ENCODE peak calls at places on chromosome X, in seven cellular contexts. X is A549, B is adrenal gland, Q is PC-3, F is cardiac fibroblast, P is tibial artery, R is bronchial epithelial cell. E is an unnamed sample.

GRCh38 chrX:41559662-41560061 is 112.5 kb downstream of the NYX start:
- DNase-seq in X (no peak), B (no peak), Q (no peak), F (peak), P (no peak), R (no peak), E (no peak)

GRCh38 chrX:46447384-46447783 is 97.8 kb downstream of the ZNF674 start:
- DNase-seq in X (no peak), B (no peak), Q (peak), F (peak), P (no peak), R (peak), E (no peak)

GRCh38 chrX:153864561-153865320 is 21.2 kb downstream of the L1CAM start:
- DNase-seq in X (no peak), B (no peak), Q (no peak), F (no peak), P (no peak), R (no peak), E (no peak)

GRCh38 chrX:122626871-122627270 is 557.2 kb upstream of the GRIA3 start:
- DNase-seq in X (no peak), B (no peak), Q (peak), F (no peak), P (no peak), R (peak), E (no peak)

GRCh38 chrX:64204701-64205440 is 637 bp downstream of the AMER1 start:
- DNase-seq in X (no peak), B (peak), Q (peak), F (peak), P (peak), R (peak), E (peak)

GRCh38 chrX:123254457-123254856 is 70.4 kb downstream of the GRIA3 start:
- DNase-seq in X (no peak), B (no peak), Q (no peak), F (no peak), P (no peak), R (no peak), E (no peak)

GRCh38 chrX:151359931-151360871 is 36.8 kb upstream of the VMA21 start:
- DNase-seq in X (no peak), B (peak), Q (peak), F (peak), P (no peak), R (peak), E (peak)

GRCh38 chrX:35104626-35105025 is 162.0 kb downstream of the FAM47B start:
- DNase-seq in X (no peak), B (no peak), Q (no peak), F (no peak), P (no peak), R (no peak), E (no peak)

DNA sequence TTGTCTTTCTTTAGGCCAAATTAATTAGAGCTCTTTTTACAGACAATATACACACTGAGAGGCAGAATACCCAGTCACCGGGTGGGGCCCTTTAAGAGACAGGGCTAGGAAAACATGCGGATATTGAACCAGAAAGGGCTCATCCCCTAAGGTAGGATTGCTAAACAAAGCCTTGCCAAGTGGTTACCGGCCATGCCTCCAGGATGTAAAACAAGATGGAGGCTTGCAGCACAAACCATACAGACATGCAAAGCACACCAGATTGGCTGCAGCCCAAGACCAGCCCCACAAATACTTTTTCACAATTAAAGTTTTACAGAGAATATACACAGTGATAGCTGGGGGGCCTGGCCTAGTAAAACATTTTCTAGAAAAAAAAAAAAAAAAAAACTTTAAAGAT is 210.0 kb downstream of the KLHL4 start:
- DNase-seq in X (no peak), B (no peak), Q (no peak), F (no peak), P (no peak), R (no peak), E (no peak)
- TF ChIP-seq CTCF in X (no peak), B (no peak), Q (no peak), F (no peak), P (no peak), R (no peak), E (no peak)

DNA sequence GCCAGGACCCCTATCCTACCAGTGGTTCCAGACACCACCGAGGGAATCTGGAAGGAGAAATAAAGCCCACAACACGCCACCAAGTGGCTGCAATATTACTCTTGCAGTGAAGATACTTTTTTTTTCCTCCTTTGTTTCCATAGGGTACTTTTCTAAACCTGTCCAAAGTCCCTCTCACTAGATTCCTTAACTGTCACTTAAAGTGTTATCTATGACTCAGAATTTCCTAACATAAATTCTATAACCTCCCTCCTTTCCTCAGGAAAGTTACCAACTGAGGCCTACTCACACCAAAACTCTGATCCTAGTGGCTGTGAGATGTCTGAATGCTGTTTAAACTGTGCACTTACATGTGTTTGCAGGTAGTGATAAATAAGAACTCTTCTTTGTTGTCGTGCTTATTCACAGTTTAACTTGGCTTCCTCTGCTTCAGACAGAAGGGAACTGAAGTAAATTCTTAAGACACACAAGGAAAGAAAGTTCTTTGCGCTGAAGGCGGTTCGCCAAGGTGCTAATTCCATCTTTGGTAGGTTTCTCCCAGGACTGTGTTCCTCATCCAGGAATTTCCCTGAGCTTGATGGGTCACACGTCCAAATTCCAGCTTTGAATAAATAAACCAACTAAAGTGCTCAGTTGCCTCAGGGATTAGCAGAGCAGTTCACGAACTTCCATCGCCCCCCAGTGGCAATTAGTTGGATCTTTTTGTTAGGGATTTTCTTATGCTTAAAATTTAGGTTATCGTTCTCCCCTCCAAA is 10.7 kb upstream of the HCCS start:
- DNase-seq in X (peak), B (no peak), Q (peak), F (peak), P (no peak), R (peak), E (no peak)
- TF ChIP-seq CTCF in X (peak), B (peak), Q (peak), F (peak), P (peak), R (peak), E (no peak)

DNA sequence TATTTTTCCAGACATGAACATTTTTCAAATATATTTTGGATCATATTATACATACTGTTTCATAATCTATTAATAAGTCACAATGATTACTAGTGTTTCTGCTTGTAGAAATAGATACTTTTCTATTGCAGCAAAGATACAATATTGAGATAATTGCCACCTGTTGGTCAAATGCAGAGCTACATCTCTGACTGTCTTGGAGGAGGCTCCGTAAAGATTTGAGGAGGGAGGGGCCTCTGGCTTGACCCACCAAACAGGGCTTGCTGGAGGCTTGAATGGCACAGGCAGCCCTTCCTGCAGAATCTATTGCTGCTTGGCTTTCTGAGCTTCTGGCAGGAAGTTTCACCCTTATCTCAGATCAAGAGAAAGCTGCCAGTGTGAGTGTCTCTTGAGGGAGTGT is 99.3 kb upstream of the ARMCX2 start:
- DNase-seq in X (peak), B (peak), Q (peak), F (peak), P (peak), R (peak), E (no peak)
- TF ChIP-seq CTCF in X (peak), B (peak), Q (peak), F (peak), P (peak), R (peak), E (peak)

GRCh38 chrX:131869182-131869581 is 153.9 kb upstream of the STK26 start:
- DNase-seq in X (no peak), B (no peak), Q (no peak), F (no peak), P (no peak), R (no peak), E (no peak)
- TF ChIP-seq CTCF in X (no peak), B (no peak), Q (no peak), F (no peak), P (no peak), R (no peak), E (no peak)

DNA sequence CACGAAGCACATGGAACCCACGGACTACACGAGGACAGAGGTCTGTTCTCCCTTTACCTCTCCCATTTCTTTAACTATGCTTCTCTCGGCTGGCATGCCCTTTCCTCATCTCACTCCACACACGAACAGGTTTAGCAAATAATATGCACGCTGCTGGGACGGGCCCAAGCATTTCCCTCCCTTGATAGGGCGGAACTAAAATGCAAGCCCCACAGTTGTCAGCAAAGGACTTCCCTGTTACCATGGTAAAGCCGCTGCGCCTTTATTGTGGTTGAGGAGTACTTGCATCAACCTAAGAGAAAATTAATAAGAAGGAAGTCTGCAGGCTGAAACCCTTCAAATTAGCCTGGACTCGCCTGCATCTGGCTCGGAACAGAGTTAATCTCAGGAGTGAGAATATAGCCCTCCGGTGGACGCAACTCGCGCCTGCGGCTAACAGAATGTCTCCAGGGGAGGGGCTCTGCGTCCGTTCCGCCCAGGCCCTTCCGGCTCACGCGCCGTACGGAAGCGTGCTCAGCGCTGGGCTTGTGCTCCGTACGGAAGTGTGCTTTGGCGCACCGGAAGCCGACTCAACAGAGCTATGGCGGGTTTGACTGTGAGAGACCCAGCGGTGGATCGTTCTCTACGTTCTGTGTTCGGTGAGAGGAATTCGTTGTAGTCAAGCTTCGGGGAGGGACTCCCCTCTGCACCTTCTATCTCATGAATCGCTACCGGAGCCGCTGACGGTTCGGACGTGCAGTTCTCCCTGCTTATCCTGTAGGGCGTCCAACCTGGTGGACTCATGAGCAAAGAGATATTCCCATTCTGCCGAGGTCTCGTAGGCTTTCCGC is at the start of gene CSTF2:
- DNase-seq in X (peak), B (peak), Q (peak), F (peak), P (peak), R (peak), E (peak)
- TF ChIP-seq CTCF in X (no peak), B (peak), Q (no peak), F (peak), P (no peak), R (no peak), E (no peak)

DNA sequence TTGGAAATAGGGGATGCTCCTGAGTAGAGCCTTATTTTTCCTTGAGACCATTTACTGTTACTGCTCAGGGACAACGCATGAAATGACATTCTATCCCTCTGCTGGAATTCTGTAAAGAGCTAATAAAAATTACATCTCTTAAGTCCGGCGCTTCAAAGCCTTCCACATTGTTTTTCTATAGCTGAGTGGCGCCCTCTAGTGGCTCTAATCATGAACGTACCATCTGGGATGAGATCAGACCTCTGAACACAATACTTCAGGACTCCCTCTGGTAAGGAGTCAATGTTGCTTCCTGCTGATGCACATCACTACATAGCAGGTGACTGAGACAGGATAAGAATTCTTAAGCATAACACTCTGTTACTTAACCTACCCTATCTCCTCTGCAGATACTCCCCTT is 6.0 kb downstream of the HMGN5 start:
- DNase-seq in X (peak), B (peak), Q (peak), F (peak), P (no peak), R (peak), E (peak)
- TF ChIP-seq CTCF in X (peak), B (peak), Q (peak), F (peak), P (no peak), R (peak), E (peak)

GRCh38 chrX:36753602-36754001 is 254.6 kb upstream of the FAM47C start:
- DNase-seq in X (no peak), B (no peak), Q (no peak), F (no peak), P (no peak), R (no peak), E (no peak)
- TF ChIP-seq CTCF in X (no peak), B (no peak), Q (no peak), F (no peak), P (no peak), R (no peak), E (no peak)

E was measured in natural killer cell.